ENCODE peak calls at places on chromosome 20, in five cellular contexts. H, C, R, J and G are unnamed samples.

GRCh38 chr20:37948956-37949355 is 46.0 kb downstream of the VSTM2L start:
- DNase-seq in H (no peak), C (peak), R (no peak), J (no peak), G (no peak)

GRCh38 chr20:63156221-63156671 is 59.7 kb downstream of the YTHDF1 start:
- DNase-seq in H (no peak), C (no peak), R (peak), J (no peak), G (no peak)

GRCh38 chr20:41366546-41367392 is at the start of gene EMILIN3:
- DNase-seq in H (no peak), C (no peak), R (no peak), J (no peak), G (no peak)

GRCh38 chr20:51894619-51895018 is 92.3 kb upstream of the SALL4 start:
- DNase-seq in H (no peak), C (no peak), R (no peak), J (no peak), G (no peak)

GRCh38 chr20:41196653-41197225 is 59.4 kb downstream of the PLCG1 start:
- DNase-seq in H (no peak), C (no peak), R (no peak), J (no peak), G (no peak)

GRCh38 chr20:1108437-1108920 is 9.9 kb upstream of the PSMF1 start:
- DNase-seq in H (no peak), C (no peak), R (peak), J (no peak), G (no peak)

GRCh38 chr20:32439132-32439829 is 81.2 kb downstream of the ASXL1 start:
- DNase-seq in H (no peak), C (peak), R (peak), J (peak), G (no peak)

GRCh38 chr20:41631826-41632225 is 13.6 kb upstream of the CHD6 start:
- DNase-seq in H (no peak), C (peak), R (peak), J (no peak), G (no peak)

GRCh38 chr20:47576516-47577033 is 74.9 kb downstream of the NCOA3 start:
- DNase-seq in H (no peak), C (peak), R (no peak), J (peak), G (peak)

GRCh38 chr20:53080969-53081871 is 109.1 kb downstream of the TSHZ2 start:
- DNase-seq in H (no peak), C (no peak), R (no peak), J (peak), G (peak)

GRCh38 chr20:44233436-44234016 is 13.6 kb upstream of the GDAP1L1 start:
- DNase-seq in H (no peak), C (no peak), R (no peak), J (no peak), G (no peak)

GRCh38 chr20:722822-723644 is 45.3 kb downstream of the SLC52A3 start:
- DNase-seq in H (no peak), C (no peak), R (no peak), J (no peak), G (no peak)

DNA sequence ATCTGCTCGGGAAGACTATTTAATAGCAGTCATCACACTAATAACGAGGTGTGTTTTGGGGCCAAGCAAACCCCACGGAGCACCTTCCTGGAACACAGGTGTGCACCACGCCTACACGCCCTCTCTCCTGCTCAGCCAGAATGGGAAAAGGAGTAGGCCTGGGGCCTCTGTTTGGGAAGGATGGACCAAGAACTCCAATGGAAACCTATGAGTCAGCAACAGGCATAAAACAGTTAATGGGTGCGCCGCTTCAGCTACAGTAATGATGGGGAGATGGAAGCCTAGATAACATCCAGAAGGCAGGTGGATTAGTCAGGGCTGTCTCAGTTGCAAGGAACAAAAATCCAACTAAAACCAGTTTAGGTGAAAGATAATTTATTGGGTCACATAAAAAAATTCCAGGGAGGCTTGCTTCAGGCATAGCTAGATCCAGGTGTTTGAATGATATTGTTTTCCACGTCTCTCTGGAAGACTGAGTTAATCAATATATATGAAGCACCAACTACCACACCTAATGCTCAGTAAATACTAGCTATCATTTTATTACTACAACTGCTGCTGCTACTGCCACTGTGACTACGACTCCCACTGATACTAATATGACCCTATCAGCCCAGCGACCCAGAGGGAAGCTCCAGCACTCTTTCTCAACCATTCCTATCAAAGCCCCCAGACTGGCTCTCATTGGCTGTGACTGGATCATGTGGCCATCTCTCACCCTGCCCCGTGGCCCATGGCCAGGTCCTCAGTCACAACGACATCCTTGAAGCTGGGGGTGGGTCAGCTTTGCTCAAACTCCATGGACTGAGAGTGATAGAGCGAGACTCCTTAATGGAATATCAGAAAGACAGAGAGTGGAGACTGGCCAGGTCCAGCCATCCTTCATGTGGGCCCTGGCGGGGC is 155.2 kb upstream of the PTPN1 start:
- DNase-seq in H (no peak), C (no peak), R (no peak), J (no peak), G (no peak)
- H3K4me3 ChIP-seq in H (no peak), C (no peak), R (no peak), J (no peak), G (no peak)

DNA sequence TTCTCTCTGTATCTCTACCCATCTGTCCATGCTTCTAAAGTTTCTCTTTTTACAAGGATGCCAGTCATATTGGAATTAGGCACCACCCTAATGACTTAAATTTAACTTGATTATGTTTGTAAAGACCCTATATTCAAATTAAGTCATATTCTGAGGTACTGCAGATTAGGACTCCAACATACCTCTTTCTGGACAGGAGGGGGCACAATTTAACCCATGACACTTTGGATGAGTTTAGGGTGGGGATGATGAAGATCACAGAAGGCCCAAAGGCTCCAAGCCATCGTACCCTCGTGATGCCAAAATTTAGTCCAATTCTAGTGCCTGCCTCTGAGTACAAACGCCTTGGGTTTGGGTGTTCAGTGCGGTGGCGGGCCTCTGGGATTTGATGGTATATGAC is 15.0 kb upstream of the NKX2-2 start:
- DNase-seq in H (no peak), C (no peak), R (no peak), J (no peak), G (no peak)
- TF ChIP-seq CTCF in H (no peak), C (no peak), R (no peak), J (no peak), G (peak)

GRCh38 chr20:10434832-10435812 is at the start of gene SLX4IP:
- DNase-seq in H (peak), C (peak), R (peak), J (peak), G (peak)

GRCh38 chr20:10434467-10434831 is 427 bp upstream of the MKKS start:
- DNase-seq in H (peak), C (peak), R (peak), J (peak), G (peak)

GRCh38 chr20:10438217-10438616 is 3.1 kb downstream of the SLX4IP start:
- DNase-seq in H (no peak), C (no peak), R (no peak), J (no peak), G (no peak)

GRCh38 chr20:10433623-10434466 is at the start of gene MKKS:
- DNase-seq in H (peak), C (peak), R (peak), J (peak), G (no peak)

GRCh38 chr20:10436053-10436699 is 1.1 kb downstream of the SLX4IP start:
- DNase-seq in H (no peak), C (no peak), R (no peak), J (no peak), G (no peak)
- H3K4me3 ChIP-seq in H (peak), C (no peak), R (no peak), J (no peak), G (peak)

GRCh38 chr20:56515657-56516381 is 8.7 kb upstream of the FAM209A start:
- DNase-seq in H (no peak), C (no peak), R (no peak), J (no peak), G (no peak)
- TF ChIP-seq CTCF in H (peak), C (peak), R (no peak), J (no peak), G (peak)

GRCh38 chr20:34343458-34344255 is 19.4 kb upstream of the ITCH start:
- DNase-seq in H (no peak), C (no peak), R (no peak), J (no peak), G (no peak)

GRCh38 chr20:34337544-34337943 is 25.5 kb upstream of the ITCH start:
- DNase-seq in H (no peak), C (no peak), R (no peak), J (no peak), G (no peak)

GRCh38 chr20:34334654-34335407 is 28.2 kb upstream of the ITCH start:
- DNase-seq in H (no peak), C (no peak), R (no peak), J (no peak), G (no peak)

GRCh38 chr20:34333786-34334185 is 29.3 kb upstream of the ITCH start:
- DNase-seq in H (no peak), C (no peak), R (no peak), J (no peak), G (no peak)

GRCh38 chr20:34337982-34338756 is 24.9 kb upstream of the ITCH start:
- DNase-seq in H (no peak), C (no peak), R (no peak), J (no peak), G (no peak)
- H3K4me3 ChIP-seq in H (no peak), C (no peak), R (no peak), J (no peak), G (no peak)

GRCh38 chr20:7937328-7937727 is 2.9 kb downstream of the HAO1 start:
- DNase-seq in H (no peak), C (no peak), R (no peak), J (no peak), G (no peak)
- TF ChIP-seq CTCF in H (no peak), C (no peak), R (no peak), J (no peak), G (no peak)

GRCh38 chr20:50462093-50462685 is 48.0 kb upstream of the PTPN1 start:
- DNase-seq in H (no peak), C (no peak), R (no peak), J (no peak), G (no peak)
- H3K4me3 ChIP-seq in H (no peak), C (no peak), R (no peak), J (no peak), G (no peak)

GRCh38 chr20:25135031-25135430 is 53.1 kb upstream of the VSX1 start:
- DNase-seq in H (no peak), C (no peak), R (no peak), J (no peak), G (no peak)

GRCh38 chr20:25136643-25137559 is 55.0 kb upstream of the VSX1 start:
- DNase-seq in H (no peak), C (peak), R (peak), J (no peak), G (no peak)

GRCh38 chr20:25142435-25142834 is 53.1 kb upstream of the ENTPD6 start:
- DNase-seq in H (no peak), C (no peak), R (no peak), J (no peak), G (no peak)

GRCh38 chr20:25140968-25141367 is 54.5 kb upstream of the ENTPD6 start:
- DNase-seq in H (no peak), C (no peak), R (no peak), J (no peak), G (no peak)

DNA sequence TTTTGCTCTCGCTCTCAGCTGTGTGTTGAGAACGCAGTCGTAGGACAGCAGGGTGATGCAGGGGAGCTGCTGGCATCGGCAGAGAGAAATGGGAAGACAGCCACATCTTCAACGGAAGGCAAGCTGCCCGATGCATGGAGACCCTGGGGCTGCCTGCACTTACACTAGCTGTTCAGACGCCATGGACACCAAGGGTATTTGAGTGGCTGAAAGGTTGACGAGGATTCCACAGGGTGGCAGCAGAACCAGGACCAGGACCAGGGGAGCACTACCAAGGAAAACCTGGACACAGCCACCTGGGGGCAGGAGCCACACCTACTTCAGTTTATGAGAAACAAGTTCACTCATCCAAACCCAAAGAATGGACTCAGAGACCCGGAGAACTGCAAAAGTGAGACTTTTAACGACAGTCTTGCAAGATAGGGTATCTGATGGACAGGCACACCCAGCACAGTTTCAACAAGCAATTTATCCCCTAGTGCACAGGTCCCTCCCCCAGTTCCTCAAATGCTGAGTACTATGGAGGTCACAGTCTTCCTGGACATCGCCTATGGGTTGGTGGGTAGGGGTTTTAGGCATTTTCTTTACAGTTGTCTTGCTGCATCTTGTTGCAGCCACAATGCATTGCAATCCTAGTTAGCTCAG is 56.3 kb upstream of the ENTPD6 start:
- DNase-seq in H (no peak), C (no peak), R (no peak), J (no peak), G (no peak)
- TF ChIP-seq CTCF in H (no peak), C (no peak), R (no peak), J (no peak), G (peak)